ENCODE peak calls at places on chromosomes 4 and X, in five cellular contexts. J is foreskin keratinocyte; X is stimulated activated naive B cell treated with anti-CD40 and anti-IgM and Interleukin-4, amounts not matched to agents 10 μg/mL and 1 μg/mL and 100 μg/mL, for 72 hours; K is stimulated activated naive CD8-positive, alpha-beta T cell treated with anti-CD3 and anti-CD28 coated beads, Interleukin-15, amount 100 ng/mL, for 72 hours; R is psoas muscle. C is an unnamed sample.

GRCh38 chrX:1536712-1537030 is 314 bp downstream of the P2RY8 start:
- ATAC-seq in J (no peak), X (peak), K (peak), R (no peak), C (peak)

GRCh38 chr4:150348079-150348478 is 233.9 kb upstream of the MAB21L2 start:
- ATAC-seq in J (peak), X (no peak), K (no peak), R (no peak), C (peak)

GRCh38 chr4:88178633-88179231 is 20.3 kb upstream of the ABCG2 start:
- ATAC-seq in J (peak), X (no peak), K (no peak), R (no peak), C (no peak)

GRCh38 chr4:6693274-6694176 is at the start of gene S100P:
- ATAC-seq in J (no peak), X (no peak), K (no peak), R (no peak), C (no peak)

GRCh38 chr4:10984815-10985214 is 300.2 kb upstream of the CLNK start:
- ATAC-seq in J (no peak), X (no peak), K (no peak), R (no peak), C (no peak)

GRCh38 chr4:54256491-54257167 is 27.5 kb downstream of the PDGFRA start:
- ATAC-seq in J (no peak), X (no peak), K (no peak), R (no peak), C (no peak)

GRCh38 chrX:97039363-97040029 is 155.8 kb downstream of the RPA4 start:
- ATAC-seq in J (no peak), X (peak), K (peak), R (no peak), C (peak)

GRCh38 chrX:38732866-38733265 is 68.4 kb upstream of the MID1IP1 start:
- ATAC-seq in J (no peak), X (no peak), K (no peak), R (no peak), C (no peak)

GRCh38 chr4:66564901-66565648 is 894.8 kb upstream of the EPHA5 start:
- ATAC-seq in J (no peak), X (no peak), K (no peak), R (no peak), C (no peak)

GRCh38 chr4:6594341-6594740 is 19.4 kb downstream of the MAN2B2 start:
- ATAC-seq in J (no peak), X (no peak), K (no peak), R (no peak), C (no peak)

GRCh38 chrX:153693216-153694086 is 5.7 kb downstream of the SLC6A8 start:
- ATAC-seq in J (peak), X (no peak), K (peak), R (no peak), C (no peak)

GRCh38 chr4:19971829-19972228 is 279.9 kb upstream of the SLIT2 start:
- ATAC-seq in J (peak), X (no peak), K (no peak), R (no peak), C (no peak)

GRCh38 chr4:82900016-82900334 is 560 bp upstream of the THAP9 start:
- ATAC-seq in J (peak), X (peak), K (peak), R (peak), C (peak)

GRCh38 chrX:135520022-135520552 is 373 bp upstream of the INTS6L start:
- ATAC-seq in J (no peak), X (no peak), K (no peak), R (no peak), C (no peak)

GRCh38 chr4:102869569-102870227 is 906 bp downstream of the CISD2 start:
- ATAC-seq in J (peak), X (peak), K (peak), R (no peak), C (peak)

GRCh38 chr4:186676531-186677158 is 47.0 kb downstream of the FAT1 start:
- ATAC-seq in J (peak), X (no peak), K (no peak), R (peak), C (no peak)

C was measured in activated T-helper 17 cell treated with anti-CD3 and anti-CD28 coated beads, Interleukin-2, amount 50 U/mL, for 72 hours.